ENCODE peak calls at places on chromosomes 7 and 10, in six cellular contexts. One of them, this sample, is unnamed. For H3K4me1 and H3K36me3, the result is how much of the 10 kb centered on the place peaks cover.

GRCh38 chr10:59700709-59701108 is 8.9 kb downstream of the SLC16A9 start:
- DNase-seq in uterus: no peak
- DNase-seq in GM12878: no peak
- DNase-seq in mammary epithelial cell: no peak
- DNase-seq in thoracic aorta: no peak
- DNase-seq in hepatocyte: no peak
- DNase-seq in this sample: no peak

GRCh38 chr7:151453326-151453791 is 13.4 kb upstream of the CRYGN start:
- DNase-seq in uterus: peak
- DNase-seq in GM12878: no peak
- DNase-seq in mammary epithelial cell: no peak
- DNase-seq in thoracic aorta: no peak
- DNase-seq in hepatocyte: no peak
- DNase-seq in this sample: no peak

GRCh38 chr10:93224005-93224779 is 150.5 kb downstream of the CYP26A1 start:
- DNase-seq in uterus: no peak
- DNase-seq in GM12878: peak
- DNase-seq in mammary epithelial cell: no peak
- DNase-seq in thoracic aorta: no peak
- DNase-seq in hepatocyte: no peak
- DNase-seq in this sample: no peak

GRCh38 chr7:37211097-37211496 is 237.6 kb downstream of the ELMO1 start:
- DNase-seq in uterus: peak
- DNase-seq in GM12878: no peak
- DNase-seq in mammary epithelial cell: peak
- DNase-seq in thoracic aorta: no peak
- DNase-seq in hepatocyte: peak
- DNase-seq in this sample: no peak

GRCh38 chr7:137439829-137440433 is 96.4 kb upstream of the PTN start:
- DNase-seq in uterus: no peak
- DNase-seq in GM12878: no peak
- DNase-seq in mammary epithelial cell: no peak
- DNase-seq in thoracic aorta: no peak
- DNase-seq in hepatocyte: no peak
- DNase-seq in this sample: no peak

GRCh38 chr10:55410415-55410885 is 609.4 kb upstream of the PCDH15 start:
- DNase-seq in uterus: no peak
- DNase-seq in GM12878: no peak
- DNase-seq in mammary epithelial cell: no peak
- DNase-seq in thoracic aorta: no peak
- DNase-seq in hepatocyte: peak
- DNase-seq in this sample: no peak

GRCh38 chr7:118621810-118622209 is 397.3 kb downstream of the ANKRD7 start:
- DNase-seq in uterus: no peak
- DNase-seq in GM12878: no peak
- DNase-seq in mammary epithelial cell: no peak
- DNase-seq in thoracic aorta: no peak
- DNase-seq in hepatocyte: no peak
- DNase-seq in this sample: no peak

GRCh38 chr7:46752881-46753366 is 829.0 kb downstream of the TNS3 start:
- DNase-seq in uterus: no peak
- DNase-seq in GM12878: no peak
- DNase-seq in mammary epithelial cell: peak
- DNase-seq in thoracic aorta: no peak
- DNase-seq in hepatocyte: no peak
- DNase-seq in this sample: no peak

GRCh38 chr7:6286486-6286885 is 14.1 kb upstream of the CYTH3 start:
- DNase-seq in uterus: no peak
- DNase-seq in GM12878: no peak
- DNase-seq in mammary epithelial cell: no peak
- DNase-seq in thoracic aorta: no peak
- DNase-seq in hepatocyte: no peak
- DNase-seq in this sample: no peak

GRCh38 chr10:119319920-119320258 is 112.5 kb downstream of the GRK5 start:
- DNase-seq in uterus: no peak
- DNase-seq in GM12878: no peak
- DNase-seq in mammary epithelial cell: no peak
- DNase-seq in thoracic aorta: no peak
- DNase-seq in hepatocyte: no peak
- DNase-seq in this sample: no peak
- H3K4me1 ChIP-seq in uterus: under half
- H3K4me1 ChIP-seq in GM12878: under half
- H3K4me1 ChIP-seq in mammary epithelial cell: under half
- H3K4me1 ChIP-seq in thoracic aorta: under half
- H3K4me1 ChIP-seq in hepatocyte: under half
- H3K4me1 ChIP-seq in this sample: under half

DNA sequence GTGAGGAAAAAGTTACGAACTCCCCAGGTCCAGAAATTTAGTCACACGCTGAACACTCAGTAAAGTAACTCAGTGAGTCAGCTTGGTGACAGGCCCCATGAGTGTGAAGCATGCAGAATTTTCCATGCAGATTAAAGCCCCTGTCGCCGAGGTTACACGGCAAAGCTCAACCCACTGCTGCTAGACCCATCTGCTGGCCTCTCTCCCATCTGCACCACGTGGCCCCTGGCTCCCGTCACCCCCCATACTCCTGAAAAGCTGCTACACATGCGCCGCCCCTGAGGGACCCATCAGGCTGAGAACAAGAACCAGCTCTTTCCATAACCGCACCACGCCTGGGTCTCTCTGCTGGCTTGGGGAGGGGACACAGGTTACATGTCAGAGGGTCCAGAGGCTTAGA is 7.0 kb upstream of the MMP21 start:
- DNase-seq in uterus: no peak
- DNase-seq in GM12878: no peak
- DNase-seq in mammary epithelial cell: no peak
- DNase-seq in thoracic aorta: no peak
- DNase-seq in hepatocyte: no peak
- DNase-seq in this sample: no peak
- H3K36me3 ChIP-seq in uterus: under half
- H3K36me3 ChIP-seq in GM12878: under half
- H3K36me3 ChIP-seq in mammary epithelial cell: under half
- H3K36me3 ChIP-seq in thoracic aorta: under half
- H3K36me3 ChIP-seq in hepatocyte: under half
- H3K36me3 ChIP-seq in this sample: under half

DNA sequence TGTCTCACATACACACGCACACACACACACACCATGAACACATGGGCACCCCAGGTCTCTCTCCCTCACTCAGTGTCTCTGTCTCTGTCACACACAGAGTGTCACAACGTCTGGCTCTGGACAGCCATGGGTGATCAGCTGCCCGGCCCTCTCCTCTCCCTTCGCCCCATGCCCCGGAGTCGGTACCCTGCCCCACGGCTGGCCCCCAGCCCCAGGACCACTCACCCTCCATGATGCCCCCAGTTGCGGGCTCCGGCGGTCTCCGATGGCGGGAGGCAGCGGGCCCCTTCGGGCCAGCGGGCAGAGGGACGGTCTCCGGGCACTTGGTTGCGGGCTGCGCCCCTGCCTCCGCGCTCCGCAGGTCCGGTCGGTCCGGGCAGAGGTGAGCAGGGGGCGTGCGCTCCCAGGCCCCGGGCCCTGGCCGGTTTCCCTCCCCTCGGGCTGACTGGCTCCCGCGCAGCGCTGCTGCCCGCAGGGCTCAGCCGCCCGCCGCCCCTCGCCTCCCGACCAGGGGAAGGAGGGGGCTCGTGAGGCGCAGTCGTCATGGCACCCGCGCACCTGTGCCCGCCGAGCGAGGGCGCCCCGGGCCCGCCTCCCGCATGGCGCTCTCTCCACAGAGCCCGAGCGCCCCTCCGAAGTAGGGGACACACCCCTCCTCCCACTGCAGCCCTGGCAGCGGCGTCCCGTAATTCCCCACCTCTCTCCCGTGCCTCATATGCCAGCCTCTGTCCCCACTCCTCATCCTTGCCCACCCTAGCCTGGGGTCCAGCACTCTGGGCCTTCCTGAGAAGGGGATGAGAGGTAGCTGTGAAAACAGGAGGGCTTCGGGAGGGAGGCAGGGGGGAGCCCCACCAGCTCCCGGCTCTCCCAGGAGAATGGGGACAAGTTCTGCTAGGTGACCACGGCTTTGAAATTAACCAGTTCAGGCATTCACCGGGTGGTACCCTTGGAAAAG is at the start of gene NPFFR1:
- DNase-seq in uterus: no peak
- DNase-seq in GM12878: no peak
- DNase-seq in mammary epithelial cell: no peak
- DNase-seq in thoracic aorta: no peak
- DNase-seq in hepatocyte: peak
- DNase-seq in this sample: no peak
- TF ChIP-seq CTCF in uterus: no peak
- TF ChIP-seq CTCF in GM12878: no peak
- TF ChIP-seq CTCF in mammary epithelial cell: no peak
- TF ChIP-seq CTCF in thoracic aorta: no peak
- TF ChIP-seq CTCF in hepatocyte: no peak
- TF ChIP-seq CTCF in this sample: no peak

GRCh38 chr7:105209870-105210269 is 178.9 kb downstream of the SRPK2 start:
- DNase-seq in uterus: no peak
- DNase-seq in GM12878: no peak
- DNase-seq in mammary epithelial cell: no peak
- DNase-seq in thoracic aorta: no peak
- DNase-seq in hepatocyte: no peak
- DNase-seq in this sample: no peak
- H3K4me1 ChIP-seq in uterus: under half
- H3K4me1 ChIP-seq in GM12878: under half
- H3K4me1 ChIP-seq in mammary epithelial cell: under half
- H3K4me1 ChIP-seq in thoracic aorta: under half
- H3K4me1 ChIP-seq in hepatocyte: under half
- H3K4me1 ChIP-seq in this sample: under half

GRCh38 chr7:127903913-127904705 is 127.1 kb downstream of the LRRC4 start:
- DNase-seq in uterus: no peak
- DNase-seq in GM12878: no peak
- DNase-seq in mammary epithelial cell: no peak
- DNase-seq in thoracic aorta: no peak
- DNase-seq in hepatocyte: no peak
- DNase-seq in this sample: no peak

GRCh38 chr7:127904706-127905056 is 126.6 kb downstream of the LRRC4 start:
- DNase-seq in uterus: no peak
- DNase-seq in GM12878: no peak
- DNase-seq in mammary epithelial cell: peak
- DNase-seq in thoracic aorta: no peak
- DNase-seq in hepatocyte: no peak
- DNase-seq in this sample: no peak

GRCh38 chr7:127900116-127900515 is 131.1 kb downstream of the LRRC4 start:
- DNase-seq in uterus: no peak
- DNase-seq in GM12878: no peak
- DNase-seq in mammary epithelial cell: no peak
- DNase-seq in thoracic aorta: no peak
- DNase-seq in hepatocyte: no peak
- DNase-seq in this sample: no peak

GRCh38 chr7:127900735-127901685 is 130.2 kb downstream of the LRRC4 start:
- DNase-seq in uterus: no peak
- DNase-seq in GM12878: peak
- DNase-seq in mammary epithelial cell: no peak
- DNase-seq in thoracic aorta: no peak
- DNase-seq in hepatocyte: no peak
- DNase-seq in this sample: no peak

GRCh38 chr7:127901895-127902703 is 129.1 kb downstream of the LRRC4 start:
- DNase-seq in uterus: no peak
- DNase-seq in GM12878: peak
- DNase-seq in mammary epithelial cell: no peak
- DNase-seq in thoracic aorta: no peak
- DNase-seq in hepatocyte: no peak
- DNase-seq in this sample: no peak
- H3K36me3 ChIP-seq in uterus: under half
- H3K36me3 ChIP-seq in GM12878: under half
- H3K36me3 ChIP-seq in mammary epithelial cell: under half
- H3K36me3 ChIP-seq in thoracic aorta: under half
- H3K36me3 ChIP-seq in hepatocyte: under half
- H3K36me3 ChIP-seq in this sample: under half

DNA sequence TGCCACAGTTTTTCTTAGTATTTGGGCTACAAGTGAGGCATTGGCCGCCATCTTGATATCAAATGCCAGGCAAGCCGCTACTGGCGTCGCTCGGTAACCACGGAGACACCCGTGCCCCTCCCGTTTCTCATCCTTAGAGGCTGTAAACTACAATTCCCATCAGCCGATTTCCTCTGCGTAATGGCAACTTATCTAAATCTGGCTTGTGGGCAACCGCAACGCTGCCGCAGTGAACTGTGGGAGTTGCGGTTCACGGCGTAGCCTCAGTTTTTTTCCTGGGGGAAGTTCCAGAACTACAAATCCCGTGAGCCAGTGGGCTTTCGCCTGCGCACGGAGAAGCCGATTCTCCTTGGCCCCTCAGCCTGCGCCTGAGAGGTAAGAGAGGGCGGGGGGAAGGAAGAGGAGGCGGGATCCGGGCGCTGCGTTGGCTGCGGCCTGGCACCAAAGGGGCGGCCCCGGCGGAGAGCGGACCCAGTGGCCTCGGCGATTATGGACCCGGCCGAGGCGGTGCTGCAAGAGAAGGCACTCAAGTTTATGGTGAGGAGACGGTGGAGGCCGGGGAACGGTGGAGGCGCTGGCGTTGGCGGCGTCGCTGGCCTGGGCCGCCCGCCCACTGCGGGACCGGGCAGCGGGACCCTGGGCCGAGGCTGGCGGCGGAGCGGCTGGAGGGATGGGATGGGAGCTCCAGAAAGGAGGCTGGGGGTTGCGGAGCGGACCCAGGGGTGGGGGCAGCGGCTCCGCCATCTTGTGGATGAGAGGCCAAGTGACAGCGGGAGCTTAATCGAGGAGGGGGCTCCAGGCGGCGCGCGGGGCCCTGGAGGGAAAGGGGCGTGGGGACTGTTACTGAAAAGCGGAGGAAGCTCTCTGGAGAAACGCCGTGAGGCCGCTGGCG is at the start of gene BTRC:
- DNase-seq in uterus: peak
- DNase-seq in GM12878: peak
- DNase-seq in mammary epithelial cell: peak
- DNase-seq in thoracic aorta: peak
- DNase-seq in hepatocyte: peak
- DNase-seq in this sample: peak
- TF ChIP-seq CTCF in uterus: peak
- TF ChIP-seq CTCF in GM12878: no peak
- TF ChIP-seq CTCF in mammary epithelial cell: no peak
- TF ChIP-seq CTCF in thoracic aorta: no peak
- TF ChIP-seq CTCF in hepatocyte: peak
- TF ChIP-seq CTCF in this sample: no peak

This sample was measured in CD8-positive, alpha-beta T cell.